ENCODE peak calls at places on chromosome 16, in seven cellular contexts. G, A, N, B, V, J and P are unnamed samples.
A peak's percentile ranks its signal among the peaks of the same experiment; 100 is the strongest.

GRCh38 chr16:28192811-28193529 is 18.8 kb downstream of the XPO6 start:
- DNase-seq in A (peak; percentile 71), J (no peak), B (no peak), N (peak; percentile 76), G (no peak), V (no peak), P (no peak)

GRCh38 chr16:15949210-15950166 is at the start of gene ABCC1:
- DNase-seq in G (peak; percentile 23), B (no peak), N (peak; percentile 90), J (no peak), A (peak; percentile 46), V (peak; percentile 39), P (peak; percentile 36)

GRCh38 chr16:50974438-50975036 is 176.5 kb downstream of the SALL1 start:
- DNase-seq in N (no peak), J (no peak), V (no peak), B (no peak), A (no peak), G (no peak), P (no peak)

GRCh38 chr16:85306071-85306792 is 194.0 kb upstream of the CIBAR2 start:
- DNase-seq in J (no peak), V (peak; percentile 92), B (no peak), A (peak; percentile 76), N (peak; percentile 88), G (no peak), P (peak; percentile 77)

GRCh38 chr16:89907055-89907814 is 11.4 kb upstream of the MC1R start:
- DNase-seq in B (no peak), A (no peak), V (no peak), N (no peak), G (no peak), J (no peak), P (no peak)

GRCh38 chr16:82240111-82240510 is 70.1 kb upstream of the MPHOSPH6 start:
- DNase-seq in G (no peak), N (no peak), B (no peak), J (no peak), V (no peak), A (no peak), P (no peak)

GRCh38 chr16:21663889-21664647 is at the start of gene OTOA:
- DNase-seq in J (no peak), N (peak; percentile 46), B (no peak), G (peak; percentile 22), V (no peak), A (peak; percentile 31), P (no peak)

GRCh38 chr16:69089091-69089912 is 16.2 kb upstream of the HAS3 start:
- DNase-seq in A (no peak), B (no peak), V (peak; percentile 65), G (no peak), J (no peak), N (peak; percentile 49), P (no peak)

GRCh38 chr16:51146256-51146924 is 4.7 kb downstream of the SALL1 start:
- DNase-seq in B (no peak), G (no peak), N (no peak), A (no peak), J (no peak), V (no peak), P (peak; percentile 5)

GRCh38 chr16:69073181-69073669 is 32.2 kb upstream of the HAS3 start:
- DNase-seq in J (no peak), G (no peak), V (peak; percentile 38), B (no peak), A (no peak), N (no peak), P (peak; percentile 17)

GRCh38 chr16:177981-178676 is 1.6 kb downstream of the HBA1 start:
- DNase-seq in N (no peak), V (no peak), B (no peak), A (no peak), G (no peak), J (no peak), P (no peak)

GRCh38 chr16:22001591-22001990 is 675 bp upstream of the PDZD9 start:
- DNase-seq in G (no peak), B (no peak), V (no peak), N (no peak), A (no peak), J (no peak), P (no peak)

GRCh38 chr16:3695610-3696369 is 21.5 kb downstream of the TRAP1 start:
- DNase-seq in V (no peak), N (peak; percentile 53), A (no peak), B (no peak), J (no peak), G (no peak), P (no peak)

GRCh38 chr16:26334218-26335111 is 642.7 kb downstream of the HS3ST4 start:
- DNase-seq in A (no peak), G (no peak), J (no peak), B (no peak), V (no peak), N (no peak), P (no peak)

GRCh38 chr16:648071-648785 is 937 bp upstream of the WDR90 start:
- DNase-seq in V (no peak), J (no peak), B (no peak), G (no peak), N (peak; percentile 81), A (peak; percentile 38), P (peak; percentile 69)

GRCh38 chr16:29719063-29719462 is 26.7 kb downstream of the C16orf54 start:
- DNase-seq in J (no peak), V (no peak), G (no peak), A (no peak), B (no peak), N (no peak), P (no peak)

GRCh38 chr16:60731329-60731728 is 1304.9 kb downstream of the CDH8 start:
- DNase-seq in V (no peak), B (no peak), N (no peak), A (no peak), G (no peak), J (no peak), P (no peak)

GRCh38 chr16:51818342-51818944 is 667.4 kb upstream of the SALL1 start:
- DNase-seq in B (no peak), V (no peak), G (peak; percentile 70), A (no peak), J (no peak), N (peak; percentile 6), P (peak; percentile 66)

GRCh38 chr16:83802135-83802534 is 5.6 kb upstream of the HSBP1 start:
- DNase-seq in G (no peak), A (no peak), V (peak; percentile 75), B (no peak), J (no peak), N (no peak), P (no peak)